ENCODE peak calls at places on chromosomes 4 and X, in five cellular contexts. T is effector memory CD4-positive, alpha-beta T cell; V is HepG2; H is upper lobe of left lung; R is breast epithelium. A is an unnamed sample.

GRCh38 chr4:162485486-162485885 is 321.7 kb upstream of the FSTL5 start:
- DNase-seq in V (no peak), R (no peak), T (no peak), H (no peak), A (no peak)

GRCh38 chrX:72498782-72499181 is 73.9 kb downstream of the HDAC8 start:
- DNase-seq in V (no peak), T (no peak), H (no peak), R (no peak), A (no peak)

GRCh38 chr4:164381859-164382258 is 372.1 kb upstream of the SMIM31 start:
- DNase-seq in R (no peak), V (no peak), H (no peak), T (no peak), A (no peak)

GRCh38 chrX:67544871-67545771 is 1.3 kb downstream of the AR start:
- DNase-seq in H (no peak), T (no peak), R (no peak), V (no peak), A (no peak)

GRCh38 chrX:97524997-97525396 is 641.3 kb downstream of the RPA4 start:
- DNase-seq in V (no peak), R (no peak), T (no peak), H (no peak), A (no peak)

GRCh38 chrX:10620121-10620699 is at the start of gene MID1:
- DNase-seq in T (no peak), H (peak; percentile 76), R (peak; percentile 54), V (no peak), A (no peak)

GRCh38 chr4:94489075-94489474 is 37.3 kb downstream of the PDLIM5 start:
- DNase-seq in H (no peak), R (no peak), T (no peak), V (no peak), A (no peak)

GRCh38 chr4:115720611-115721010 is 607.2 kb upstream of the NDST4 start:
- DNase-seq in T (no peak), H (no peak), V (no peak), R (no peak), A (no peak)

GRCh38 chrX:31091819-31092218 is 20.0 kb upstream of the FTHL17 start:
- DNase-seq in T (no peak), V (no peak), H (no peak), R (no peak), A (no peak)

GRCh38 chr4:137307806-137308205 is 224.5 kb downstream of the PCDH18 start:
- DNase-seq in R (no peak), V (no peak), T (no peak), H (no peak), A (no peak)

GRCh38 chr4:182143086-182143821 is 99.9 kb upstream of the TENM3 start:
- DNase-seq in T (no peak), R (no peak), V (no peak), H (no peak), A (no peak)

GRCh38 chrX:109886122-109886761 is 116.7 kb upstream of the TMEM164 start:
- DNase-seq in H (peak; percentile 48), R (no peak), V (peak; percentile 31), T (peak; percentile 0), A (no peak)

GRCh38 chrX:85994228-85994627 is 53.1 kb downstream of the CHM start:
- DNase-seq in T (no peak), R (no peak), H (no peak), V (peak; percentile 10), A (no peak)

GRCh38 chrX:2774057-2774456 is 22.2 kb downstream of the XG start:
- DNase-seq in R (no peak), H (no peak), T (no peak), V (no peak), A (no peak)

DNA sequence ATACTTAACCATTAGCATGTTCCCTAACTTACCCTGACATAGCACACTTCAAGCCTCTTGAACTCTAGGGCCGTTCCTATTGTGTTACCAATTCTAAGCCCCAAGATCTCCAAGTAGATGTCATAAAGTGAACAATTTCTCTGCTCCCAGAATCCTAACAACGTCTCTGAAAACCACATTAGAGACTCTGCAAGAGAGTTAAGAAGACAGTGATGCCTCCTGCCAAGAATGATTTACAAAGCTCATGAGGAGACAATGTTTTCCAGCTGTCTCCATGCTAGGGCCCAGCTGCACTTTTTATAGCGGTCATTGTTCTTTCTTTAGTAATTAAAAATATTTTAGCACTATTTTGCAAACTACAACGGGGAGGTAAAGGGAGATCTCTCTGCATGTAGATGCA is 358.4 kb downstream of the PPP3CA start:
- DNase-seq in H (no peak), V (no peak), R (no peak), T (no peak), A (no peak)
- H3K4me3 ChIP-seq in H (no peak overlapping the region), V (no peak overlapping the region), R (no peak overlapping the region), T (no peak overlapping the region), A (no peak overlapping the region)

DNA sequence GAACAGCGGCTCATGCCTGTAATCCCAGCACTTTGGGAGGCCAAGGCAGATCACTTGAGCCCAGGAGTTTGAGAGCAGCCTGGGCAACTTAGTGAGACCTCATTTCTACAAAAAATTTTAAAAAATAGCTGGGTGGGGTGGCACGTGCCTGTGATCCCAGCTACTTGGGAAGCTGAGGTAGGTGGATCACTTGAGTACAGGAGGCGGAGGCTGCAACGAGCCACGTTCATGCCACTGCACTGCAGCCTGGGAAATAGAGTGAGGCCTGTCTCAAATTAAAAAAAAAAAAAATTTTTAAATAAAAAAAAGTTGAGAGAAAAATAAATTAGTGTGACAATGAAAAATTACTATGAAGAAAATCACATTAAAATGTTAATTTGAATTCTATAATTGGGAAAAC is 10.5 kb downstream of the VEGFC start:
- DNase-seq in R (no peak), H (no peak), T (no peak), V (no peak), A (no peak)
- H3K4me1 ChIP-seq in R (peaks cover 9% of the 10 kb centered on the region), H (peaks cover 3% of the 10 kb centered on the region), T (no peaks in the 10 kb centered on the region), V (no peaks in the 10 kb centered on the region), A (no peaks in the 10 kb centered on the region)

GRCh38 chr4:98674404-98675173 is 16.2 kb upstream of the TSPAN5 start:
- DNase-seq in T (no peak), H (no peak), V (no peak), R (no peak), A (no peak)
- H3K27ac ChIP-seq in T (no peak overlapping the region), H (no peak overlapping the region), V (no peak overlapping the region), R (no peak overlapping the region), A (no peak overlapping the region)

GRCh38 chr4:125322363-125322730 is 7.6 kb downstream of the FAT4 start:
- DNase-seq in T (no peak), V (no peak), H (no peak), R (no peak), A (no peak)

GRCh38 chr4:125323547-125324100 is 8.9 kb downstream of the FAT4 start:
- DNase-seq in H (no peak), V (no peak), R (no peak), T (no peak), A (no peak)

GRCh38 chr4:125319311-125319710 is 4.6 kb downstream of the FAT4 start:
- DNase-seq in V (no peak), T (no peak), H (no peak), R (no peak), A (no peak)

GRCh38 chr4:125325733-125326132 is 11.0 kb downstream of the FAT4 start:
- DNase-seq in T (no peak), R (no peak), H (no peak), V (no peak), A (no peak)

GRCh38 chr4:125321709-125322362 is 7.1 kb downstream of the FAT4 start:
- DNase-seq in H (no peak), R (no peak), T (no peak), V (no peak), A (no peak)
- H3K4me3 ChIP-seq in H (no peak overlapping the region), R (peak overlapping the region; percentile 36), T (no peak overlapping the region), V (no peak overlapping the region), A (no peak overlapping the region)